ENCODE peak calls at places on chromosomes 5 and 9, in eight cellular contexts. D, E, A, Y, X, N, P and G are unnamed samples.

GRCh38 chr5:60183881-60184280 is 290.4 kb upstream of the PDE4D start:
- DNase-seq in A (no peak), E (no peak), Y (no peak), D (no peak), P (no peak), N (no peak), X (no peak), G (no peak)

GRCh38 chr5:109312695-109313094 is 97.1 kb downstream of the PJA2 start:
- DNase-seq in X (no peak), P (no peak), A (no peak), E (no peak), N (no peak), Y (no peak), D (no peak), G (no peak)

GRCh38 chr5:18744990-18745590 is 1110.8 kb downstream of the TAF11L14 start:
- DNase-seq in P (no peak), D (no peak), X (no peak), E (no peak), Y (no peak), N (no peak), A (no peak), G (no peak)

GRCh38 chr5:75907651-75908050 is 175.5 kb upstream of the SV2C start:
- DNase-seq in D (no peak), Y (no peak), E (no peak), N (no peak), P (no peak), X (no peak), A (no peak), G (no peak)

GRCh38 chr9:20405086-20405485 is 217.2 kb downstream of the MLLT3 start:
- DNase-seq in N (no peak), X (no peak), Y (no peak), P (no peak), D (no peak), A (no peak), E (no peak), G (no peak)

GRCh38 chr5:132055808-132056609 is 4.4 kb upstream of the IL3 start:
- DNase-seq in P (no peak), N (peak), Y (no peak), D (no peak), E (peak), X (peak), A (peak), G (no peak)

GRCh38 chr9:5838884-5839571 is 6.1 kb upstream of the ERMP1 start:
- DNase-seq in Y (no peak), X (no peak), D (peak), E (no peak), A (no peak), N (peak), P (peak), G (no peak)

GRCh38 chr9:114852050-114852594 is 46.3 kb upstream of the TNFSF15 start:
- DNase-seq in P (peak), N (peak), A (no peak), X (no peak), D (peak), E (no peak), Y (peak), G (no peak)

GRCh38 chr9:88501086-88501485 is 33.9 kb upstream of the NXNL2 start:
- DNase-seq in A (peak), D (no peak), Y (no peak), X (no peak), N (no peak), P (no peak), E (peak), G (no peak)

GRCh38 chr5:84816746-84817547 is 432.3 kb upstream of the EDIL3 start:
- DNase-seq in N (no peak), D (peak), P (peak), X (no peak), Y (no peak), E (no peak), A (no peak), G (no peak)

GRCh38 chr9:97846347-97846746 is 6.7 kb upstream of the FOXE1 start:
- DNase-seq in E (no peak), D (no peak), N (no peak), P (no peak), X (no peak), A (no peak), Y (no peak), G (no peak)

GRCh38 chr9:93139365-93140182 is 5.5 kb upstream of the NINJ1 start:
- DNase-seq in D (peak), N (no peak), A (no peak), P (no peak), Y (no peak), E (no peak), X (no peak), G (no peak)

GRCh38 chr5:116536279-116537161 is 38.1 kb downstream of the SEMA6A start:
- DNase-seq in Y (no peak), A (no peak), P (peak), D (no peak), N (no peak), X (no peak), E (no peak), G (no peak)

GRCh38 chr5:35313296-35313695 is 83.0 kb upstream of the PRLR start:
- DNase-seq in D (peak), Y (peak), N (no peak), X (no peak), A (no peak), P (peak), E (no peak), G (no peak)

GRCh38 chr5:53091304-53091703 is 18.3 kb downstream of the MOCS2 start:
- DNase-seq in D (no peak), N (no peak), A (no peak), X (no peak), E (no peak), Y (no peak), P (peak), G (no peak)

GRCh38 chr5:35089688-35090314 is 42.1 kb upstream of the AGXT2 start:
- DNase-seq in Y (no peak), A (peak), X (peak), P (peak), D (peak), N (peak), E (peak), G (peak)

GRCh38 chr9:91177081-91177480 is 184.6 kb downstream of the AUH start:
- DNase-seq in Y (no peak), D (no peak), E (no peak), N (no peak), X (peak), A (peak), P (no peak), G (no peak)

GRCh38 chr9:133127340-133127981 is 6.4 kb upstream of the RALGDS start:
- DNase-seq in P (no peak), D (peak), Y (no peak), E (no peak), X (no peak), A (peak), N (peak), G (no peak)

GRCh38 chr9:133126697-133127339 is 5.8 kb upstream of the RALGDS start:
- DNase-seq in N (no peak), A (no peak), P (no peak), Y (no peak), D (no peak), X (no peak), E (no peak), G (no peak)

GRCh38 chr9:133128152-133128551 is 7.1 kb upstream of the RALGDS start:
- DNase-seq in D (no peak), X (no peak), N (no peak), E (no peak), P (no peak), Y (no peak), A (no peak), G (no peak)

GRCh38 chr9:133124123-133124948 is 3.3 kb upstream of the RALGDS start:
- DNase-seq in P (no peak), D (no peak), Y (no peak), X (no peak), A (no peak), N (no peak), E (no peak), G (no peak)

DNA sequence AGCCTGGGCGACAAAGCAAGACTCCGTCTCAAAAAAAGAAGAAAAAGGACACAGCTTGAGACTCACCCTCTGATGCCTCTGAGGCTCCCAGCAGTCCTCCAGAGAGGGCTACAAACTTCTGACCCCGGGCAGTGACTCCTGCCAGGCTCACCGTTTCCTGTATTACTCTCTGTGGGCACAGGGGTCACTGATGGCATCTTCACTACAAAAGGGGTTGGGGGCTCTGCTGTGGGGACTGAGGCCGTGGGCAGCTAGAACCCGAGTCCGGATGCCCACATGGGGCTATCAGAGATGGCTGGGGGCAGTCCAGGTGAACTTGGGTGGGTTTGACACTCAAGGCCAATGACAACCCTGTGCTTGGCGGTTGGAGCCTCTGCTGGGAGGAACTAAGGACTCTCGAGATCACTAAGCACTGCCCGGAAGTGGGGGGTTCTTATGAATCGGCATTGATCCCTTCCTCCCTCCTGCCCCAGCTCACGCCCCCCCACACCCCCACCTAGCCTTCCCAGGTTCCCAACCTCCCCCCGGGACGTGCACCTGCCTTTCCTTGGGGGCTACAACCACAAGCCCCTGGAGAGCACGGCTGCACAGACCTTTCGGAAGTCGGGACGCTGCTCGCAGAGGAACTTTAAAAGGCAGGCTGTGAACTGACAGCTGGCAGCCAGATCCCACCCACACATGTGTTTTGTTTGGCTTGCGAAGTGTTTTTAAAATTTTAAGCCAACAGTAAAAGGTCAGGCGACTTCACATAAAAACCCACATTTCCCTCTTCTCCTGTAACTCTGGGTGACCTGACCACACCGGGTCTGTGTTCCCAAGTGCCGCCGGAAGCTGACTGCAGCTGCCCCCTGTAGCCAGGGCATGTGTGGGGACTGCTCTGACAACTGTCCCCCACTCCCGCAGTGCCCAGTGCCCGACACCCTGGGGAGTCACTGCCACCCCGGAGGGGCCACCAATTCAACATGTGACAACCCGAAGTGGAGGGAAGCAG is 5.0 kb upstream of the RALGDS start:
- DNase-seq in D (no peak), N (no peak), A (no peak), X (peak), P (peak), E (no peak), Y (no peak), G (peak)
- H3K4me3 ChIP-seq in D (no peak), N (peak), A (no peak), X (peak), P (no peak), E (peak), Y (no peak), G (peak)

GRCh38 chr9:129352157-129352870 is 174.3 kb upstream of the IER5L start:
- DNase-seq in D (no peak), Y (no peak), P (no peak), A (no peak), E (no peak), X (no peak), N (no peak), G (peak)
- H3K4me3 ChIP-seq in D (peak), Y (peak), P (peak), A (no peak), E (peak), X (peak), N (peak), G (peak)

GRCh38 chr9:112333639-112334318 is 360 bp upstream of the PTBP3 start:
- DNase-seq in D (peak), Y (peak), N (peak), A (peak), X (peak), E (peak), P (peak), G (peak)

GRCh38 chr9:112332674-112332976 is 794 bp downstream of the PTBP3 start:
- DNase-seq in P (no peak), D (no peak), N (no peak), A (no peak), Y (no peak), X (no peak), E (no peak), G (no peak)

GRCh38 chr9:112334319-112334828 is 955 bp upstream of the PTBP3 start:
- DNase-seq in E (no peak), A (no peak), N (no peak), D (peak), P (peak), X (peak), Y (no peak), G (no peak)

GRCh38 chr9:112332272-112332671 is 1.1 kb downstream of the PTBP3 start:
- DNase-seq in X (no peak), N (no peak), A (no peak), D (no peak), E (no peak), P (no peak), Y (no peak), G (no peak)

DNA sequence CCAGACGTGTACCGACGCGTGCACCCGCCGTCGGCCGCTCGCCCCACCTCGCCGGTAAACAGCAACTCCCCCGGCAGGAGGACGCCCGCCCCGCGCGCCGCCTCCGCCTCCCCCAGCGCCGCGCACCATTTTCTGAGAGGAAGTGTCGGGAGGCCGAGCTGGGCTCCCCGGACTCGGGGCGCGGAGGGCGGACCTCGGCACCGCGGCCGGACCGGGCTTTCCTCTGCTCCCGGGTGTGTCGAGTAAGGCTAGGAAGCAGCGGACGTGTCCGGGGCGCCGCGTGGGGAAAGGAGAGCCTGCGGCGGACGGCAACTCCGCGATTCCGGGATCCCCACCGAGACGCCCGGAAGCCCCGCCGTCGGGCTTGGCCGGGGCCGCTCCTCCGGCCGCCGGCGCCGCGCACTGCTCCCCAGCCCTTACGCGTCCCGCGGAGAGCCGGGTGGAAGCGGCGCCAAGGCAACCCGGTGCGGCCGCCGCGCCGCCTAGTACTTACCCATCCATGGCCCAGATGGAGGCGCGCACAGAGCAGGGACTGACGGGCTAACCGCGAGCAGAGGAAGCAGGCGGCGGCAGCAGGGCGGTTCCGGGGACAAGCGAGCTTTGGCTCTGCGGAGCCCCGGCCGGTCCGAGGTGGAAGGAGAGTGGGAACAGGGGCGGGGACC is at the start of gene PTBP3:
- DNase-seq in N (peak), Y (no peak), D (peak), E (peak), P (peak), A (peak), X (peak), G (peak)
- H3K4me3 ChIP-seq in N (peak), Y (peak), D (peak), E (peak), P (peak), A (peak), X (peak), G (peak)

DNA sequence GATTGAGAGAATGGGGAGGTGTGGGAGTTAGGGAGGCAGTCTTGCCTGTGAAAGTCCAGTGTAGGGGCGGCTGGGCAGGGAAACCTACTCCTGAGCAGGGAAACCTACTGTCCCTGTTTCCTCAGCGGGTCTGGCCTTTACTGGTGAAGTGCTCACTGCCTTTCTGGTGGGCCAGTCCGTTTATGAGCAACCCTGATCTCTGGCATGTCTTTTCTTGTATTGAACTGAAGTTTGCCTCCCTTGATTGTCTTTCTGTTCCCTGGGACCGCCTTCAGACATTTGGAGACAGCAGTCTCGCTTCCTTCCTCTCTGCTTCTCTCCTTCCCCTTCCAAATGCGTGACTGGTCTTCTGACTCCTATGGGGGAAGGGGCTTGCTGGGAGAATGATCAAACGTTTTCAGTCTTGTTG is 2.9 kb downstream of the SNX18 start:
- DNase-seq in X (no peak), D (peak), P (peak), A (peak), N (peak), Y (no peak), E (peak), G (no peak)
- H3K4me3 ChIP-seq in X (peak), D (peak), P (peak), A (no peak), N (peak), Y (peak), E (peak), G (peak)

DNA sequence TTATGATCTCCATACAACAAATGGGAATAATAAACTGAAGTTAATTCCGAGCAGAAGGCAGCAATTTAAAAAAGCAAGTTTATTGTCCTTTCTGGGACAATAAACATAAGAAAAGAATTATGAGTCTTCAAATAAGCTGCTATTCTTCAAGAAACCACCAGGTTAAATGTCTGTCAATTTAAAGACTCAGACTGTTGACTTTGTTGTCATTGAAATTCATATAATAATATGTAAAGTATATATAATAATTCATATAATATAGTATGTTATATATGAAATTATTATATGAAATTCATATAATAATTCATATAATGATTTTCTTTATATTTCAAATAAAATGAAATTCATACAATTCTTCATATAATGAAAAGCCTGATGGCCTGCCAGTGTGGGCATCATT is 497.5 kb upstream of the RGMB start:
- DNase-seq in E (no peak), A (no peak), Y (no peak), N (no peak), D (no peak), X (no peak), P (no peak), G (no peak)
- H3K4me3 ChIP-seq in E (no peak), A (no peak), Y (no peak), N (no peak), D (no peak), X (no peak), P (no peak), G (no peak)